ENCODE peak calls at places on chromosomes 4 and X, in ten cellular contexts. O is cardiac fibroblast; P is GM06990; J is CD8-positive, alpha-beta T cell; U is HCT116; Q is suprapubic skin; S is adrenal gland; K is stomach; N is IMR-90; T is pancreas. W is an unnamed sample.

GRCh38 chr4:17309567-17310268 is 202.2 kb downstream of the QDPR start:
- DNase-seq in O (no peak), P (no peak), J (no peak), U (no peak), Q (no peak), S (no peak), K (no peak), N (peak), T (no peak), W (no peak)

GRCh38 chrX:152405561-152405960 is 45.6 kb downstream of the GABRA3 start:
- DNase-seq in O (no peak), P (no peak), J (no peak), U (no peak), Q (no peak), S (no peak), K (no peak), N (no peak), T (no peak), W (no peak)

GRCh38 chr4:11730545-11730944 is 301.9 kb upstream of the HS3ST1 start:
- DNase-seq in O (no peak), P (no peak), J (no peak), U (no peak), Q (no peak), S (no peak), K (no peak), N (no peak), T (no peak), W (no peak)

GRCh38 chrX:96611619-96612362 is 72.9 kb upstream of the DIAPH2 start:
- DNase-seq in O (peak), P (no peak), J (no peak), U (no peak), Q (no peak), S (no peak), K (no peak), N (peak), T (no peak), W (peak)

GRCh38 chr4:57265831-57266582 is 155.8 kb upstream of the IGFBP7 start:
- DNase-seq in O (peak), P (no peak), J (no peak), U (no peak), Q (no peak), S (no peak), K (no peak), N (no peak), T (no peak), W (no peak)

GRCh38 chr4:108044951-108045686 is 55.4 kb downstream of the HADH start:
- DNase-seq in O (no peak), P (no peak), J (no peak), U (no peak), Q (no peak), S (no peak), K (no peak), N (no peak), T (no peak), W (no peak)

GRCh38 chr4:42636591-42636990 is 20.3 kb downstream of the ATP8A1 start:
- DNase-seq in O (no peak), P (no peak), J (no peak), U (no peak), Q (no peak), S (no peak), K (no peak), N (no peak), T (no peak), W (no peak)

GRCh38 chrX:25001808-25002657 is 13.7 kb downstream of the ARX start:
- DNase-seq in O (no peak), P (no peak), J (no peak), U (no peak), Q (no peak), S (no peak), K (no peak), N (no peak), T (no peak), W (no peak)

GRCh38 chrX:24682739-24683432 is 10.8 kb upstream of the POLA1 start:
- DNase-seq in O (no peak), P (no peak), J (no peak), U (no peak), Q (no peak), S (no peak), K (no peak), N (no peak), T (no peak), W (no peak)

GRCh38 chrX:17608898-17609297 is 128.4 kb upstream of the SCML1 start:
- DNase-seq in O (no peak), P (no peak), J (no peak), U (no peak), Q (no peak), S (peak), K (no peak), N (no peak), T (peak), W (no peak)

GRCh38 chr4:76625316-76625715 is 190.3 kb downstream of the SHROOM3 start:
- DNase-seq in O (no peak), P (no peak), J (no peak), U (no peak), Q (no peak), S (no peak), K (no peak), N (no peak), T (no peak), W (no peak)

GRCh38 chrX:79147477-79147876 is 3.0 kb downstream of the GPR174 start:
- DNase-seq in O (no peak), P (no peak), J (no peak), U (no peak), Q (no peak), S (no peak), K (no peak), N (no peak), T (no peak), W (no peak)

DNA sequence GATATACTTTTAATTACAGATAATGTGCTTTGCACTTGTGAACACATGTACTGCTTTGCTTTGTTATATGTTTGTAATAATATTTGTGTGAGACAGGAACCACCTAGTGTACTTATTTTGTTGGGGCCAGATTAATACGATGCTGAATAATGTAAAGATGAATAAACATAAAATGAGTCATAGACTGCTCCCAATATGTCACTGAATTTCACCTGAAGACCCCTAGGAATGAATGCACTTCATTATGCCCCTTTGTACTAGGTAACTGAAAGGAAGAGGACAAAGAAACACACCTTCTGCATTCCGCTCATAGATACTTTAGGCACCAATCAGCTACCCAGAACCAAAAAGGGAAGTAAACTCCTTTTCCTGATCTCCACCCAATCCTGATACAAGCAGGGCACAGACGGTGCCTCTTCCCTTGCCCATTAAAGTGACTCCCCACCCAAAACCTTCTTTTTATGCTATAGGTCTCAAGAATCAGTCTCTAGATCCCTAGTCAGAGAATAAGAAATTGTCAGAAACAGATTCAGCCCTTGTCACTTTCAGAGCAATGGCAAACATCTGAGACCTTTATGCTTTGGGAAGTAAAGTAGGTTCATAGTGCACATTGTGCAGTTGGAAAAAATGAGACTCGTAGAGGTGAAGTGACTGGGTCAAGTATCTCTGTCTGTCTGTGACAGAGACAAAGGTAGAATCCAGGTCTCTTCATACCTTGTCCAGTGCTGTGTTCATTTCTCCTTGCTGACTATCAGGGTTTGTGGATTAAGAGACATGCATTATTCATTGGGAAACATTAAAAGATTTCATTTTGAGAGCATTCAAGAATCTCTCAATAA is 2.3 kb downstream of the GPR174 start:
- DNase-seq in O (no peak), P (no peak), J (no peak), U (no peak), Q (no peak), S (no peak), K (no peak), N (no peak), T (no peak), W (no peak)
- TF ChIP-seq CTCF in O (no peak), P (no peak), J (no peak), U (no peak), Q (no peak), S (no peak), K (no peak), N (no peak), T (no peak), W (no peak)

GRCh38 chr4:4995866-4996265 is 23.4 kb downstream of the CYTL1 start:
- DNase-seq in O (no peak), P (no peak), J (no peak), U (no peak), Q (no peak), S (no peak), K (no peak), N (no peak), T (no peak), W (no peak)
- H3K4me3 ChIP-seq in O (no peak), P (no peak), J (no peak), U (no peak), Q (no peak), S (no peak), K (no peak), N (no peak), T (no peak), W (no peak)

DNA sequence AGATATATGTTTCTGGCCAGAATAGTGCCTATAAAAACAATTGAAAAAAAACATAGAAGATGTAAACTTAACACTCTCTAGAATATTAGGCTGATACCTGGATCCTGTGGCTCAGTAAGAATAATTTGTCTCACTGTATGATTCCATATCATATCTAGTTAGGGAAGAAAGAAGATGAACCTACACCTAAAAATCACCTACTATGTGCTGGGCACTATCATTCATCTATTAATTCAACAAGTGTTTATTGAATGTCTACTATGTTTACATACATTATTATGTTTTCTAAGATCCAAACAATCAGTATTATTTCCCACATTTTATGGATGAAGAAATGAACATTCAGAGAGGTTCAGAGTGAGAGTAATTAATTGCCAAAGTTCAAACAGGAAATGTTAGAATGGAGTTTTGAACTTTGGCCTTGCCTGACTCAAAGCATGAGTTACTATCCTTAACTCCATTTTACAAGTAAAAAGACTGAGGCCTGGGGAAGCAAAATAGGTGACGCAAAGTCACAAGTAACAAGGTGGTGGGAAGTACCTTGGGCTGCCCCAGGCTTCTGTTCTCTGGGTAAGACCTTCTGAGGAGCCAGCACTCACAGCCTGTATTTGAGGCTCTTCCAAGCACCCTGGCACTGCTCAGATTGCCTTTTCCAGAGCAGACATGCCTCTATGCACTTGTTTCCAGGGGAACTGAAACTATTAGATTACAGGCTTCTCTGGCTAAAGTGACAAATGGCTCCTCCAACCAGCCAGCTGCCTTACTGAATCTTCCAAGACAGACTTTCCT is 111.1 kb upstream of the ACSL4 start:
- DNase-seq in O (no peak), P (peak), J (no peak), U (no peak), Q (no peak), S (peak), K (no peak), N (peak), T (no peak), W (no peak)
- TF ChIP-seq CTCF in O (no peak), P (no peak), J (no peak), U (no peak), Q (no peak), S (no peak), K (no peak), N (no peak), T (no peak), W (no peak)

DNA sequence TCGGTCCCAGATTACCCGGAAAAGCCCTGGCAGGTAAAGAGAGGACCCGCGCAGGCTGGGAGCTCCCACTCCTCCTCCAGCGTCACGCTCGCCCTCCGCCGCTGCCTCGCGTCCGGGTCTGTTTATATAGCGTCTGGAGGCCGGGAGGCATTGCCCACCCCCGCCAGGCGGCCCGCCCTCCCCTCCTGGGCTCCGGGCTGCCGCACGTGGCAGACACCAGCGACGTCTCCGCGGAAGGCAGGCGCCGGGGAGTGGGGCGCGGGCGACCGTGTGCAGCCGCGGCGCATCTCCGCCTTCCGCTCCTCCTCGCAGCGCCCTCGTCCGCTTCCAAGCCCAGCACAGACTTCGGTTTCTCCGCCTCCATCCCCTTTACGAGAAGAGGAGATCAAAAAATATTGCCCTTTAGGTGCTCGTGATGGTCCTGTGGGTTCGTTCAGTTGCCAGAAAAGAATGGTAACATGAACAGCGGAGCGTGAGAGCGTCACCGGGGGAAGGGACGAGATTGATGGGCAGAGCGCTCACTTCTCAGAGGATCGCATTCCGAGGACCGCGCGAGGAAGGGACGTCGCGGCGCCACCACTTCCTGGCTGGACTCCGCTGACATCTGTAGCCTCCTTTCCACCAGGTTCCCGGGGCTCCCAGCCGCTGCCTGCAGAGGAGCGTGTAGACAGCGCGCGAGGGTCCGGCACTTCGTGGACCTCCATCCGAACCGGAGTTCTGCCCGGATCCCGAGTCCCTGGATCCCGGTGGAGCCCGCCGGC is at the start of gene GALNTL6:
- DNase-seq in O (no peak), P (peak), J (no peak), U (no peak), Q (no peak), S (no peak), K (no peak), N (no peak), T (no peak), W (no peak)
- H3K4me3 ChIP-seq in O (peak), P (no peak), J (no peak), U (no peak), Q (peak), S (no peak), K (peak), N (peak), T (peak), W (peak)